ENCODE peak calls at places on chromosome 1, in seven cellular contexts. J, E, L, G, M, N and X are unnamed samples.

GRCh38 chr1:116382321-116382720 is 9.3 kb downstream of the ATP1A1 start:
- DNase-seq in J (no peak), L (no peak), E (no peak), G (peak; percentile 67), M (no peak), N (no peak), X (no peak)

GRCh38 chr1:45327644-45328515 is 1.2 kb downstream of the HPDL start:
- DNase-seq in E (no peak), N (no peak), G (no peak), L (no peak), J (no peak), M (peak; percentile 23), X (no peak)

GRCh38 chr1:145690587-145691558 is 16.3 kb downstream of the PDZK1 start:
- DNase-seq in E (no peak), J (peak; percentile 67), L (peak; percentile 18), G (peak; percentile 58), M (peak; percentile 82), N (no peak), X (peak; percentile 62)

GRCh38 chr1:226788965-226789364 is 49.9 kb upstream of the ITPKB start:
- DNase-seq in N (no peak), M (no peak), L (no peak), J (no peak), G (no peak), E (no peak), X (no peak)

GRCh38 chr1:16612332-16613172 is 812 bp downstream of the NBPF1 start:
- DNase-seq in M (peak; percentile 96), E (no peak), L (no peak), G (peak; percentile 86), J (peak; percentile 77), N (peak; percentile 68), X (peak; percentile 72)

GRCh38 chr1:106924360-106924759 is 132.1 kb upstream of the PRMT6 start:
- DNase-seq in M (peak; percentile 33), E (no peak), L (no peak), N (peak; percentile 15), G (peak; percentile 10), J (peak; percentile 12), X (peak; percentile 12)

GRCh38 chr1:150563340-150564038 is 14.3 kb downstream of the ADAMTSL4 start:
- DNase-seq in G (peak; percentile 69), J (no peak), E (no peak), N (no peak), M (peak; percentile 61), L (peak; percentile 31), X (no peak)

GRCh38 chr1:47823016-47823843 is 174.0 kb downstream of the TRABD2B start:
- DNase-seq in L (no peak), J (no peak), M (no peak), N (no peak), G (no peak), E (no peak), X (no peak)

GRCh38 chr1:239987103-239987745 is 104.5 kb upstream of the FMN2 start:
- DNase-seq in J (peak; percentile 11), M (peak; percentile 68), N (no peak), E (no peak), L (no peak), G (peak; percentile 66), X (no peak)

GRCh38 chr1:153612755-153613331 is at the start of gene S100A16:
- DNase-seq in M (peak; percentile 94), G (peak; percentile 73), L (no peak), J (no peak), E (no peak), N (peak; percentile 86), X (no peak)

GRCh38 chr1:103145449-103145848 is 37.1 kb upstream of the COL11A1 start:
- DNase-seq in M (no peak), L (no peak), E (no peak), N (no peak), G (no peak), J (no peak), X (no peak)

GRCh38 chr1:150875197-150876110 is 945 bp downstream of the ARNT start:
- DNase-seq in G (peak; percentile 52), M (no peak), E (no peak), J (no peak), L (no peak), N (peak; percentile 21), X (no peak)

GRCh38 chr1:203839081-203839480 is 22.3 kb upstream of the SNRPE start:
- DNase-seq in G (peak; percentile 87), J (peak; percentile 87), M (peak; percentile 31), N (no peak), E (no peak), L (no peak), X (peak; percentile 71)

GRCh38 chr1:63946866-63947491 is 173.2 kb downstream of the ROR1 start:
- DNase-seq in L (no peak), N (no peak), M (peak; percentile 53), J (no peak), E (no peak), G (peak; percentile 28), X (peak; percentile 45)

GRCh38 chr1:235266325-235266724 is 61.7 kb downstream of the ARID4B start:
- DNase-seq in J (no peak), G (peak; percentile 24), E (no peak), N (no peak), M (no peak), L (no peak), X (no peak)

GRCh38 chr1:85992756-85993155 is 163.8 kb downstream of the COL24A1 start:
- DNase-seq in J (peak; percentile 36), N (no peak), L (no peak), M (peak; percentile 74), G (peak; percentile 74), E (no peak), X (peak; percentile 42)

GRCh38 chr1:93257889-93258288 is 77.4 kb downstream of the CCDC18 start:
- DNase-seq in N (no peak), J (no peak), L (no peak), M (no peak), E (no peak), G (no peak), X (no peak)